ENCODE peak calls at places on chromosome 16, in nine cellular contexts. One of them, this sample, is unnamed. For H3K4me1, the result is how much of the 10 kb centered on the place peaks cover.

GRCh38 chr16:70691223-70692129 is 5.6 kb upstream of the MTSS2 start:
- DNase-seq in body of pancreas: peak
- DNase-seq in CD8-positive, alpha-beta T cell: no peak
- DNase-seq in uterus: peak
- DNase-seq in adrenal gland: peak
- DNase-seq in cardiac muscle cell: peak
- DNase-seq in gastrocnemius medialis: peak
- DNase-seq in tibial nerve: peak
- DNase-seq in K562: no peak
- DNase-seq in this sample: peak

GRCh38 chr16:84087461-84088151 is 29.1 kb downstream of the MBTPS1 start:
- DNase-seq in gastrocnemius medialis: no peak
- DNase-seq in adrenal gland: no peak
- DNase-seq in K562: no peak
- DNase-seq in CD8-positive, alpha-beta T cell: no peak
- DNase-seq in tibial nerve: no peak
- DNase-seq in uterus: no peak
- DNase-seq in cardiac muscle cell: no peak
- DNase-seq in body of pancreas: no peak
- DNase-seq in this sample: no peak

GRCh38 chr16:81640681-81641070 is 138.4 kb upstream of the PLCG2 start:
- DNase-seq in CD8-positive, alpha-beta T cell: no peak
- DNase-seq in body of pancreas: no peak
- DNase-seq in adrenal gland: no peak
- DNase-seq in uterus: no peak
- DNase-seq in K562: no peak
- DNase-seq in tibial nerve: no peak
- DNase-seq in gastrocnemius medialis: no peak
- DNase-seq in cardiac muscle cell: no peak
- DNase-seq in this sample: no peak

GRCh38 chr16:80614908-80615696 is 74.3 kb downstream of the DYNLRB2 start:
- DNase-seq in CD8-positive, alpha-beta T cell: no peak
- DNase-seq in adrenal gland: no peak
- DNase-seq in K562: no peak
- DNase-seq in body of pancreas: no peak
- DNase-seq in uterus: no peak
- DNase-seq in gastrocnemius medialis: no peak
- DNase-seq in tibial nerve: no peak
- DNase-seq in cardiac muscle cell: peak
- DNase-seq in this sample: no peak

GRCh38 chr16:29745853-29746345 is at the start of gene C16orf54:
- DNase-seq in body of pancreas: peak
- DNase-seq in uterus: peak
- DNase-seq in adrenal gland: peak
- DNase-seq in CD8-positive, alpha-beta T cell: peak
- DNase-seq in gastrocnemius medialis: peak
- DNase-seq in cardiac muscle cell: no peak
- DNase-seq in K562: no peak
- DNase-seq in tibial nerve: no peak
- DNase-seq in this sample: peak

GRCh38 chr16:17232487-17232886 is 238.3 kb downstream of the XYLT1 start:
- DNase-seq in body of pancreas: no peak
- DNase-seq in adrenal gland: no peak
- DNase-seq in tibial nerve: no peak
- DNase-seq in K562: no peak
- DNase-seq in gastrocnemius medialis: no peak
- DNase-seq in CD8-positive, alpha-beta T cell: no peak
- DNase-seq in cardiac muscle cell: no peak
- DNase-seq in uterus: no peak
- DNase-seq in this sample: no peak

GRCh38 chr16:77273-77806 is 685 bp upstream of the MPG start:
- DNase-seq in tibial nerve: no peak
- DNase-seq in gastrocnemius medialis: no peak
- DNase-seq in body of pancreas: peak
- DNase-seq in uterus: peak
- DNase-seq in CD8-positive, alpha-beta T cell: peak
- DNase-seq in cardiac muscle cell: peak
- DNase-seq in K562: no peak
- DNase-seq in adrenal gland: no peak
- DNase-seq in this sample: peak

GRCh38 chr16:67865318-67865717 is 7.5 kb upstream of the EDC4 start:
- DNase-seq in body of pancreas: peak
- DNase-seq in uterus: no peak
- DNase-seq in tibial nerve: no peak
- DNase-seq in K562: peak
- DNase-seq in cardiac muscle cell: peak
- DNase-seq in adrenal gland: peak
- DNase-seq in CD8-positive, alpha-beta T cell: no peak
- DNase-seq in gastrocnemius medialis: no peak
- DNase-seq in this sample: no peak

GRCh38 chr16:70576431-70577255 is 53.0 kb downstream of the SF3B3 start:
- DNase-seq in cardiac muscle cell: peak
- DNase-seq in body of pancreas: no peak
- DNase-seq in K562: no peak
- DNase-seq in tibial nerve: no peak
- DNase-seq in adrenal gland: no peak
- DNase-seq in uterus: no peak
- DNase-seq in gastrocnemius medialis: no peak
- DNase-seq in CD8-positive, alpha-beta T cell: no peak
- DNase-seq in this sample: no peak

GRCh38 chr16:23384878-23385277 is 68.1 kb downstream of the COG7 start:
- DNase-seq in cardiac muscle cell: no peak
- DNase-seq in CD8-positive, alpha-beta T cell: no peak
- DNase-seq in uterus: no peak
- DNase-seq in gastrocnemius medialis: peak
- DNase-seq in adrenal gland: no peak
- DNase-seq in tibial nerve: no peak
- DNase-seq in body of pancreas: no peak
- DNase-seq in K562: no peak
- DNase-seq in this sample: no peak

GRCh38 chr16:51035110-51035498 is 116.0 kb downstream of the SALL1 start:
- DNase-seq in adrenal gland: no peak
- DNase-seq in tibial nerve: peak
- DNase-seq in CD8-positive, alpha-beta T cell: no peak
- DNase-seq in gastrocnemius medialis: no peak
- DNase-seq in uterus: no peak
- DNase-seq in cardiac muscle cell: peak
- DNase-seq in body of pancreas: peak
- DNase-seq in K562: no peak
- DNase-seq in this sample: no peak

GRCh38 chr16:51039638-51040331 is 111.3 kb downstream of the SALL1 start:
- DNase-seq in cardiac muscle cell: no peak
- DNase-seq in gastrocnemius medialis: no peak
- DNase-seq in K562: no peak
- DNase-seq in tibial nerve: no peak
- DNase-seq in CD8-positive, alpha-beta T cell: no peak
- DNase-seq in uterus: no peak
- DNase-seq in adrenal gland: no peak
- DNase-seq in body of pancreas: no peak
- DNase-seq in this sample: no peak

GRCh38 chr16:51031598-51031997 is 119.5 kb downstream of the SALL1 start:
- DNase-seq in CD8-positive, alpha-beta T cell: no peak
- DNase-seq in gastrocnemius medialis: no peak
- DNase-seq in adrenal gland: no peak
- DNase-seq in uterus: no peak
- DNase-seq in cardiac muscle cell: no peak
- DNase-seq in tibial nerve: no peak
- DNase-seq in body of pancreas: no peak
- DNase-seq in K562: no peak
- DNase-seq in this sample: no peak

GRCh38 chr16:51035711-51036110 is 115.4 kb downstream of the SALL1 start:
- DNase-seq in body of pancreas: no peak
- DNase-seq in tibial nerve: no peak
- DNase-seq in gastrocnemius medialis: no peak
- DNase-seq in CD8-positive, alpha-beta T cell: no peak
- DNase-seq in cardiac muscle cell: no peak
- DNase-seq in uterus: no peak
- DNase-seq in adrenal gland: no peak
- DNase-seq in K562: no peak
- DNase-seq in this sample: no peak

GRCh38 chr16:51034481-51035109 is 116.5 kb downstream of the SALL1 start:
- DNase-seq in gastrocnemius medialis: no peak
- DNase-seq in K562: no peak
- DNase-seq in tibial nerve: no peak
- DNase-seq in cardiac muscle cell: no peak
- DNase-seq in body of pancreas: no peak
- DNase-seq in adrenal gland: no peak
- DNase-seq in CD8-positive, alpha-beta T cell: no peak
- DNase-seq in uterus: no peak
- DNase-seq in this sample: no peak
- TF ChIP-seq CTCF in gastrocnemius medialis: no peak
- TF ChIP-seq CTCF in K562: no peak
- TF ChIP-seq CTCF in tibial nerve: no peak
- TF ChIP-seq CTCF in cardiac muscle cell: no peak
- TF ChIP-seq CTCF in body of pancreas: no peak
- TF ChIP-seq CTCF in adrenal gland: no peak
- TF ChIP-seq CTCF in CD8-positive, alpha-beta T cell: no peak
- TF ChIP-seq CTCF in uterus: no peak
- TF ChIP-seq CTCF in this sample: no peak

DNA sequence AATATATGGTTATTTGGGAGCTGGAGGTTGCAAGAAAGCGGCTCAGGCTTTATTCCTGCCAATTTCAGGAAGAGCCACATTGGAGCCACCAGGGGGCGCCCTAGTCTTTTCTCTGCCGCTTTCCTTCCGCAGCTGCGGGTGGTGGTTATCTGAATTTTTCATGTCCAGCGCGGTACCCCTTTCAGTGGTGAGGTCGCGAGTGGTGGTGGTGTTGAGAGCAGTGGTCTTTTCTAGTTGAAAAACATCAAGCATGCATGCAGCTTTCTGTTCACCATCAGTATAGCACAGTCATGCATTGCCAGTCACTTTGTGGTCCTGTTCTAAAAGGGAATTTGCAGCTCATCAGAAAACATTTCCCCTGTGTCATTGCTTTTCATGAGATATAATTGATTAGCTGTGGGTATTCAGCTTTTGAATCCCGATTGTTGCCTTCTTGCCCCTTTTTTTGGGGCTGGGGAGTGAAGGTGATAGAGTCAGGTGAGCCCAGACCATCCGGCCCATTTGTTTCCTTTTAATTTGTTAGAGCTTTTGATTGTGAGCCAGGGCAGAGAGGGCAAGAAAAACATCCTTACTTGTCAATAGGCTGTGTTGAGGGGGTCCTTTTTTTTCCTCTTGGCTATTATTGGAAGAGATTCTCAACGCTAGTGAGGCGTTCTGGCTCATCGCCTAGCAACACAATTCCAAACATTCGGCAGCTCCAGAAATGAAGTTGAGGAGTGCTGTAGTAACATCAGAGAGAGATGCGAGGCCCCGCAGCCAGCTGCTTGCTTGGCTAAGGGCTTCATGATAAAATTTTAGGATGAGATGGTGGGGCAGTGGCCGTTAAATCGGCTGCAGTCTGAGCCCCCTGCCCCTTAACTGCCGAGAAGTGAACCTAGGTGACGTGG is 119.0 kb downstream of the SNX29 start:
- DNase-seq in cardiac muscle cell: peak
- DNase-seq in gastrocnemius medialis: no peak
- DNase-seq in tibial nerve: peak
- DNase-seq in K562: peak
- DNase-seq in CD8-positive, alpha-beta T cell: peak
- DNase-seq in body of pancreas: peak
- DNase-seq in adrenal gland: peak
- DNase-seq in uterus: peak
- DNase-seq in this sample: peak
- H3K4me1 ChIP-seq in cardiac muscle cell: under half
- H3K4me1 ChIP-seq in gastrocnemius medialis: under half
- H3K4me1 ChIP-seq in tibial nerve: under half
- H3K4me1 ChIP-seq in K562: under half
- H3K4me1 ChIP-seq in CD8-positive, alpha-beta T cell: under half
- H3K4me1 ChIP-seq in body of pancreas: under half
- H3K4me1 ChIP-seq in adrenal gland: under half
- H3K4me1 ChIP-seq in uterus: under half
- H3K4me1 ChIP-seq in this sample: under half

DNA sequence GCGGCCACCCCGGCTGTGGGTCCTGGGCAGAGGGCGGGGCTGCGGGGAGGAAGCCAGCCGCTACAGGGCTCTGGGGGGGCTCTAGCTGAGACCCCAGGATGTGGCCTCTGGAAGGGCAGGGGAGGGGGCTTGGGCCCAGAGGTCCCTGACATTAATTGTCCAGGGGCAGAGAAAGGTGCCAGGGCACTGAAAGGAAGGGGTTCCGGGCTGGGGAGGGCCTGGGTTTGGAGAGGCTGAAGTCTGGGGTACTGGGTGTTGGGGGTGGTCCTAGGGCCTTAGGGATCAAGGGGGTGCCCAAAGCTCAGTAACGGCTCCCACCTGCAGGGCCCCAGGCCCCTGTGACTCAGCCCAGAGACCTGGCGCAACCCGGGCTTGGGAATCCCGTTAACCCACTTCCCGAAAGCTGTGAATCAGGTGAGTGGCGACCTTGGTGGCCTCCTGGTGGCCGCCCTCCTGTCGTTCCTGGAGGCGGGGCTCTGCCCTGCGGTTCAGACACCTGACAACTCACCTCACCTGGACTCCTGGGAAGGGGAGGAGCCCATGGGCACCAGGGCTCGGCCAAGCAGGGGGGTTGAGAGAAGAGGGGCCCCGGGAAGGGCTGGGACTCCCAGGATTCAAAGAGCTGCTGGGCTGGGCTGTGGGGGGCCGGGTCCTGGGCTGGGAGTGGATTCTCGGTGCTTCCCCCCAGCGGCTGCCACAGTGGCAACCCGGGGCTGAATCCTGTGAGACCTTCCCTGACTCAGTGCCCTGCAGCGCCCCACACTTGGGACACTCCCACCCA is 465 bp upstream of the PRSS22 start:
- DNase-seq in K562: no peak
- DNase-seq in uterus: no peak
- DNase-seq in gastrocnemius medialis: no peak
- DNase-seq in tibial nerve: no peak
- DNase-seq in cardiac muscle cell: no peak
- DNase-seq in CD8-positive, alpha-beta T cell: no peak
- DNase-seq in adrenal gland: no peak
- DNase-seq in body of pancreas: peak
- DNase-seq in this sample: no peak
- H3K27ac ChIP-seq in K562: no peak
- H3K27ac ChIP-seq in uterus: no peak
- H3K27ac ChIP-seq in gastrocnemius medialis: no peak
- H3K27ac ChIP-seq in tibial nerve: no peak
- H3K27ac ChIP-seq in cardiac muscle cell: no peak
- H3K27ac ChIP-seq in CD8-positive, alpha-beta T cell: no peak
- H3K27ac ChIP-seq in adrenal gland: no peak
- H3K27ac ChIP-seq in body of pancreas: peak
- H3K27ac ChIP-seq in this sample: no peak

DNA sequence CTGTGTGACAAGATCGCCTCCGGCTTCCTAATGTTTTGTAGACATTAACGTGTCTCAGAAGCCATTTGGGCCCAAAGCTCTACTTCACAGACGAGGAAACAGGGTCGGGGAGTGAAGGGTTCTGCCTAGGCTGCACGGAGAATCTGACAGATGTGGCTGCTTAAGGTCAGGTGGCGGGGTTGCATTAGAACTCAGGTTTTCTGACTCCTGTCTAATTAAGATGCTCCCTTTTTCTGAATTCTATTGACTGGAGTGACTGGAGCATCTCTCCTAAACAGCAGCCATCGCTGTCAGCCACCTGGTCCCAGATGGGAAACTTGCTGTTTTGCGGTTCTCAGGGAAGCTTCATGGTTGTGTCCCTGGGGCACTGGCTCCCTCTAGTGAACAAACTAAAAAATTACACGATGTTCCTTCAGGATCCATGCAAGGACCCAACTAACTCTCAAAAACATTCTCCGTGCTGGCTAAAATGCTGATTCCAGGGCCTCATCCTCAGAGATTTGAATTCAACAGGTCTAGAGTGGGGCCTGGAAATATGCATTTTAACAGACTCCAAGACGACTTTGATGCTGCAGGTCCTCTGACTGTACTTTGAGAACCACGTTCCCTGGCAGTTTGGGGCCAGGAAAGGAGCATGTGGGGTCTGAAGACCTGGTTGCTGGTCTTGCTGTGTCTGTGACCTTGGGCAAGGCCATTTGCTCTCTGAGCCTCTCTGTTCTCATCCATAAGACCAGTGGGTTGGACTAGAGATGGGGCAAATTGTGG is 117.4 kb downstream of the IRF8 start:
- DNase-seq in K562: peak
- DNase-seq in body of pancreas: peak
- DNase-seq in tibial nerve: no peak
- DNase-seq in cardiac muscle cell: peak
- DNase-seq in gastrocnemius medialis: no peak
- DNase-seq in CD8-positive, alpha-beta T cell: peak
- DNase-seq in adrenal gland: peak
- DNase-seq in uterus: no peak
- DNase-seq in this sample: no peak
- TF ChIP-seq CTCF in K562: peak
- TF ChIP-seq CTCF in body of pancreas: peak
- TF ChIP-seq CTCF in tibial nerve: peak
- TF ChIP-seq CTCF in cardiac muscle cell: peak
- TF ChIP-seq CTCF in gastrocnemius medialis: peak
- TF ChIP-seq CTCF in CD8-positive, alpha-beta T cell: peak
- TF ChIP-seq CTCF in adrenal gland: peak
- TF ChIP-seq CTCF in uterus: peak
- TF ChIP-seq CTCF in this sample: peak

This sample was measured in ascending aorta.